ENCODE peak calls at places on chromosomes 7 and 10, in nine cellular contexts. J is HepG2; E is endodermal cell; O is GM13977; R is omental fat pad; W is CD4-positive, alpha-beta T cell; X is GM12865; N is neural crest cell; G is stomach. K is an unnamed sample.

GRCh38 chr10:121127151-121127906 is 276.2 kb downstream of the WDR11 start:
- DNase-seq in R (no peak), N (no peak), X (no peak), O (no peak), G (no peak), J (no peak), W (no peak), E (no peak), K (no peak)

GRCh38 chr7:66013938-66014337 is 31.9 kb upstream of the GUSB start:
- DNase-seq in R (no peak), J (peak), X (peak), G (peak), W (no peak), O (no peak), E (peak), N (no peak), K (peak)

GRCh38 chr7:138388673-138389491 is 71.2 kb upstream of the TRIM24 start:
- DNase-seq in O (no peak), J (peak), G (no peak), E (no peak), R (no peak), W (no peak), X (no peak), N (no peak), K (no peak)

GRCh38 chr10:79102056-79102874 is 33.5 kb downstream of the ZMIZ1 start:
- DNase-seq in E (no peak), J (no peak), R (no peak), N (peak), W (no peak), X (no peak), O (no peak), G (peak), K (no peak)

GRCh38 chr7:47465191-47465590 is 116.7 kb downstream of the TNS3 start:
- DNase-seq in N (no peak), J (no peak), O (no peak), R (no peak), E (no peak), W (no peak), X (no peak), G (no peak), K (no peak)

GRCh38 chr7:101576993-101577392 is 52.1 kb downstream of the MYL10 start:
- DNase-seq in G (no peak), W (no peak), R (no peak), E (peak), O (no peak), N (no peak), X (no peak), J (no peak), K (no peak)

GRCh38 chr7:82051641-82052040 is 281.8 kb upstream of the HGF start:
- DNase-seq in J (no peak), N (no peak), W (no peak), R (no peak), E (no peak), O (no peak), G (no peak), X (no peak), K (no peak)

GRCh38 chr10:27188259-27188658 is 33.1 kb downstream of the MASTL start:
- DNase-seq in O (no peak), N (no peak), E (no peak), R (no peak), X (no peak), G (no peak), W (no peak), J (no peak), K (no peak)

GRCh38 chr7:108335264-108335918 is 120.8 kb downstream of the NRCAM start:
- DNase-seq in E (no peak), G (no peak), J (no peak), X (no peak), O (no peak), N (no peak), R (peak), W (no peak), K (peak)

GRCh38 chr10:78402636-78403035 is 369.0 kb downstream of the RPS24 start:
- DNase-seq in E (peak), N (no peak), X (no peak), G (no peak), J (no peak), O (no peak), W (no peak), R (no peak), K (no peak)

GRCh38 chr7:150745868-150746267 is 8.7 kb downstream of the GIMAP5 start:
- DNase-seq in O (no peak), X (no peak), N (no peak), W (no peak), G (no peak), J (no peak), E (no peak), R (no peak), K (no peak)

GRCh38 chr7:140640727-140641531 is at the start of gene DENND2A:
- DNase-seq in O (peak), J (no peak), G (peak), W (no peak), N (peak), X (no peak), E (peak), R (no peak), K (no peak)

GRCh38 chr10:86599729-86600128 is 54.6 kb upstream of the OPN4 start:
- DNase-seq in E (peak), O (no peak), W (no peak), G (peak), N (no peak), R (no peak), J (no peak), X (peak), K (no peak)

GRCh38 chr10:101588879-101589278 is 758 bp downstream of the DPCD start:
- DNase-seq in O (no peak), X (no peak), J (peak), G (no peak), R (no peak), W (no peak), N (no peak), E (no peak), K (no peak)

GRCh38 chr10:101585841-101586240 is 2.2 kb downstream of the POLL start:
- DNase-seq in E (no peak), W (no peak), G (no peak), N (no peak), X (no peak), R (no peak), O (no peak), J (no peak), K (no peak)

DNA sequence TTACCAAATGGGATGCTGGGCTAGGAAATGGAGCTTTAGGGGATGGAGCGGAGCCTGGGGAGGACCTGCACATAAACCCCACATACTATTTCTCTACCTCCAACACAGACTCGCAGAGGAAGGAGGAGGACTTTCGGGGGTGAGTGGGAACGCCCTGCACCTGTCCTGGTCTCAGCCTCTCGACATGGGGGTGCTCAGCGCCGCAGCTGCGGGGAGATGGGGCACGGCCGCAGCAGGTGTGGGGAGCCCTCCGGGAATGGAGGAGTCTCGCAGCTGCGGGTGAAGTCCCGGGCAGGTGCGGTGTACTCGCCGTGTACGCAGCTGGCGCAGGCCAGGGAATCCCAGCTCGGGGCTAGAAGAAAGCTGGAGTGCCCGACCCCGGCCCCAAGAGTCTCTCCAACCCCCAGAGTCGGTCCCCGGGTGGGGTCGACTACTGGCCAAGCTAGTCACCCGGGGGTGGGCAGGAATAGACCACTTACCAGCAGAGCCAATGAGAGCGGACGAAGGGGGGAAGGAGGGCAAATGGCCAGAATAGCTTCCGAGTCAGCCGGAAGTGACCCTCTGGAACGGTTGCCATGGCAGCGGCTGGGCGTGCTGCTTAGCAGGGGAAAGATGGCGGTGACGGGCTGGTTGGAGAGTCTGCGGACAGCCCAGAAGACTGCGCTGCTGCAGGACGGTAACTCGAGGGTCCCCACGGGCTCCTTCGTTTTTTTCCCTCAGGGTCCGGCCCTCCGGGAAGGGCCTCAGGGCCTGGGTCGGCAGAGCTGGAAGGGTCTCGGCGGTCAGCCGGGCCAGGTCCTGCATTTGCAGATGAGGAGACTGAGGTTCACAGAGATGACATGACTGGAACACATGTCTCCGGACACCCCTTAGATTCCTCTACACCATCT is at the start of the genes DPCD and POLL:
- DNase-seq in X (peak), W (peak), R (peak), J (peak), O (peak), N (peak), E (peak), G (peak), K (peak)
- TF ChIP-seq CTCF in X (no peak), W (no peak), R (no peak), J (no peak), O (no peak), N (no peak), E (no peak), G (no peak), K (no peak)

GRCh38 chr10:125144693-125145623 is 15.4 kb downstream of the CTBP2 start:
- DNase-seq in G (no peak), R (no peak), W (no peak), E (peak), X (peak), N (no peak), J (no peak), O (peak), K (no peak)
- TF ChIP-seq CTCF in G (peak), R (no peak), W (no peak), E (peak), X (peak), N (peak), J (no peak), O (peak), K (peak)

DNA sequence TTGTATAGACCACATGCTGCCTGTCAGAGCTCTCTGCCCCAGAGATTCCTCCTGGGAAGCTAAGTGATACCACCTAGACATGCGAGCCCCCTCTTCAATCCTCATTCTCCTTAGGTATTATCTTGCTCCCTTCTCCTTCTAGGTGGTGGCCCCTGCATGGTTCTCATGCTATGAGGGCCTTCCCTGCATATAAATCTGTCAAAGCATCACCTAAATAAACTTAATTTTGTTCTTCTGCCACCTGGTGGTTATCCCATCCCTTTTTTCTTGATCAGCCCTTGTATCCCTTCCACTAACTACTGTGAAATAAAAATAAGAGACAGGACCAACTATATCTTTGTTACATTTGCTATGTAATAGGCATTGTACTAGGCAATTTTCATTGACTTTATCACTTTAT is 242.1 kb downstream of the CDC14C start:
- DNase-seq in E (peak), O (no peak), W (no peak), G (no peak), J (no peak), X (peak), N (no peak), R (no peak), K (no peak)
- TF ChIP-seq CTCF in E (peak), O (peak), W (no peak), G (no peak), J (no peak), X (no peak), N (peak), R (no peak), K (peak)

DNA sequence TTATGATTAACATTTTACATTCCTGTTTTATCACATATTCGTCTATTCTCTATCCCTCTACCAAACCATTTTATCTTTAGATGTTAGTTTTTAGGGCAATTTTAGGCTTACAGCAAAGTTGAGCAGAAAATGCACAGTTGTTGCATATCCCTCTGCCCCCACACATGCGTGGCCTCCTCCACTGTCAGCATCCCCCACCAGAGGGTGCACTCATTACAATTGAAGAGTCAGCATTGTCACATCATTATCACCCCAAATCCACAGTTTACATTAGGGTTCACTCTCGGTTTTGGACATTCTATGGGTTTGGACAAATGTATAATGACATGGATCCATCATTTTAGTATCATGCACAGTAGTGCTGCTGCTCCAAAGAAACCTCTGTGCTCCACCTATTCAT is 86.4 kb downstream of the WDR37 start:
- DNase-seq in R (no peak), G (no peak), X (no peak), W (no peak), N (no peak), E (no peak), O (no peak), J (no peak), K (no peak)
- TF ChIP-seq CTCF in R (no peak), G (no peak), X (peak), W (no peak), N (peak), E (peak), O (peak), J (peak), K (peak)